ENCODE peak calls at places on chromosomes 2 and 18, in six cellular contexts. One of them, this sample, is unnamed.

GRCh38 chr2:227653419-227653818 is 13.2 kb upstream of the SCYGR5 start:
- DNase-seq in HFF-Myc: no peak
- DNase-seq in SK-N-SH: no peak
- DNase-seq in WTC11: no peak
- DNase-seq in AG04449: peak
- DNase-seq in cardiac muscle cell: peak
- DNase-seq in this sample: no peak

GRCh38 chr2:218398437-218399390 is 954 bp upstream of the CTDSP1 start:
- DNase-seq in cardiac muscle cell: peak
- DNase-seq in HFF-Myc: no peak
- DNase-seq in WTC11: peak
- DNase-seq in AG04449: no peak
- DNase-seq in SK-N-SH: peak
- DNase-seq in this sample: peak

GRCh38 chr2:33064349-33064801 is 117.6 kb downstream of the LTBP1 start:
- DNase-seq in HFF-Myc: no peak
- DNase-seq in SK-N-SH: no peak
- DNase-seq in WTC11: no peak
- DNase-seq in AG04449: no peak
- DNase-seq in cardiac muscle cell: peak
- DNase-seq in this sample: no peak

GRCh38 chr2:187171318-187171717 is 276.7 kb downstream of the CALCRL start:
- DNase-seq in SK-N-SH: no peak
- DNase-seq in WTC11: no peak
- DNase-seq in HFF-Myc: no peak
- DNase-seq in cardiac muscle cell: no peak
- DNase-seq in AG04449: no peak
- DNase-seq in this sample: no peak

GRCh38 chr2:81196933-81197628 is 892.5 kb upstream of the LRRTM1 start:
- DNase-seq in WTC11: no peak
- DNase-seq in AG04449: no peak
- DNase-seq in SK-N-SH: no peak
- DNase-seq in cardiac muscle cell: no peak
- DNase-seq in HFF-Myc: no peak
- DNase-seq in this sample: no peak

GRCh38 chr2:139518276-139518675 is 738.1 kb upstream of the NXPH2 start:
- DNase-seq in cardiac muscle cell: no peak
- DNase-seq in HFF-Myc: no peak
- DNase-seq in SK-N-SH: no peak
- DNase-seq in WTC11: no peak
- DNase-seq in AG04449: no peak
- DNase-seq in this sample: no peak

GRCh38 chr2:47043891-47044239 is 111.2 kb downstream of the STPG4 start:
- DNase-seq in HFF-Myc: no peak
- DNase-seq in SK-N-SH: no peak
- DNase-seq in AG04449: no peak
- DNase-seq in cardiac muscle cell: no peak
- DNase-seq in WTC11: no peak
- DNase-seq in this sample: no peak

GRCh38 chr18:3245853-3246635 is 1.6 kb upstream of the MYL12A start:
- DNase-seq in HFF-Myc: peak
- DNase-seq in AG04449: no peak
- DNase-seq in cardiac muscle cell: peak
- DNase-seq in SK-N-SH: peak
- DNase-seq in WTC11: peak
- DNase-seq in this sample: peak

GRCh38 chr2:168246483-168247340 is 683 bp downstream of the STK39 start:
- DNase-seq in SK-N-SH: peak
- DNase-seq in cardiac muscle cell: peak
- DNase-seq in WTC11: peak
- DNase-seq in AG04449: no peak
- DNase-seq in HFF-Myc: no peak
- DNase-seq in this sample: peak

GRCh38 chr18:907880-908512 is 3.3 kb downstream of the ADCYAP1 start:
- DNase-seq in WTC11: peak
- DNase-seq in cardiac muscle cell: no peak
- DNase-seq in SK-N-SH: peak
- DNase-seq in HFF-Myc: no peak
- DNase-seq in AG04449: no peak
- DNase-seq in this sample: no peak

GRCh38 chr2:113861740-113862139 is 28.1 kb upstream of the ACTR3 start:
- DNase-seq in AG04449: no peak
- DNase-seq in SK-N-SH: no peak
- DNase-seq in HFF-Myc: no peak
- DNase-seq in cardiac muscle cell: no peak
- DNase-seq in WTC11: no peak
- DNase-seq in this sample: no peak

GRCh38 chr2:16257001-16257724 is 316.8 kb downstream of the MYCN start:
- DNase-seq in AG04449: no peak
- DNase-seq in WTC11: no peak
- DNase-seq in cardiac muscle cell: no peak
- DNase-seq in SK-N-SH: no peak
- DNase-seq in HFF-Myc: no peak
- DNase-seq in this sample: no peak

GRCh38 chr2:207042841-207043240 is 103.5 kb downstream of the CPO start:
- DNase-seq in cardiac muscle cell: no peak
- DNase-seq in WTC11: no peak
- DNase-seq in AG04449: no peak
- DNase-seq in SK-N-SH: no peak
- DNase-seq in HFF-Myc: no peak
- DNase-seq in this sample: no peak

GRCh38 chr2:30756051-30756719 is 51.1 kb downstream of the CAPN13 start:
- DNase-seq in AG04449: no peak
- DNase-seq in cardiac muscle cell: peak
- DNase-seq in SK-N-SH: peak
- DNase-seq in HFF-Myc: peak
- DNase-seq in WTC11: no peak
- DNase-seq in this sample: no peak

GRCh38 chr18:37561986-37562385 is 3.6 kb downstream of the CELF4 start:
- DNase-seq in cardiac muscle cell: no peak
- DNase-seq in AG04449: no peak
- DNase-seq in WTC11: no peak
- DNase-seq in SK-N-SH: no peak
- DNase-seq in HFF-Myc: no peak
- DNase-seq in this sample: no peak

DNA sequence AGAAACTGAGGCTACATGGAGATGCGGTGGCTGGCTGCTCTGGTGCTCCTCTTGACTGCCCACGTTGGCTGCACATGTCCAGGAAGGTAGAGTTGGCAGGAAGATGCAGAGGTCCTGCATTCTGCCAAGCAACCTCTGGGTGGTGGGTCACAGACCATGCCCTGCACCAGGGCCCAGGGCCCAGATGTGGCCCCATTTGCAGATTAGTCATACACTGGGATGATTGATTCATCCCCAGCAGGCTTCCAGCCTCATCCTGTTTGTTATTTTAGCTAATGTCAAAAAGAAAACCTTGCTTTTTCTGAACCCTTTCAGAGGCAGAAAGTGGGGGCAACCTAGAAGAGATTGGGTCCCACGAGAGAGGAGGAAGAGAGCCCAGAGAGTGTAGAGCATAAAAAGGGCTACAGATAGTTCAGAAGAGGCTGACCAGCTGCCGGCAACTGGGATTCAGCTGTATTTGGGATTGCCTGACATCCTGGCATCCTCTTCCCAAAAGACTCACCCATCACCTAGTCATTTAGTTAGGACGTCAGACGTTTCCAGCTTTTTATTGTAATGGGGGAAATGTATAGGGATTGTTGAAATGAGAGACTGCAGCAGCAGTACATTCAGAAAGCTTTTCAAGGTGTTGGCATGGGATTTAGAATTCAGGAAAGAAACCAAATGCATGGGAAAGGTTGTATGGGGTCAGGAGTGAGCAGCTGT is 101.9 kb downstream of the CTIF start:
- DNase-seq in AG04449: no peak
- DNase-seq in HFF-Myc: no peak
- DNase-seq in SK-N-SH: no peak
- DNase-seq in WTC11: no peak
- DNase-seq in cardiac muscle cell: no peak
- DNase-seq in this sample: no peak
- TF ChIP-seq CTCF in AG04449: no peak
- TF ChIP-seq CTCF in HFF-Myc: no peak
- TF ChIP-seq CTCF in SK-N-SH: peak
- TF ChIP-seq CTCF in WTC11: no peak
- TF ChIP-seq CTCF in cardiac muscle cell: no peak
- TF ChIP-seq CTCF in this sample: no peak

DNA sequence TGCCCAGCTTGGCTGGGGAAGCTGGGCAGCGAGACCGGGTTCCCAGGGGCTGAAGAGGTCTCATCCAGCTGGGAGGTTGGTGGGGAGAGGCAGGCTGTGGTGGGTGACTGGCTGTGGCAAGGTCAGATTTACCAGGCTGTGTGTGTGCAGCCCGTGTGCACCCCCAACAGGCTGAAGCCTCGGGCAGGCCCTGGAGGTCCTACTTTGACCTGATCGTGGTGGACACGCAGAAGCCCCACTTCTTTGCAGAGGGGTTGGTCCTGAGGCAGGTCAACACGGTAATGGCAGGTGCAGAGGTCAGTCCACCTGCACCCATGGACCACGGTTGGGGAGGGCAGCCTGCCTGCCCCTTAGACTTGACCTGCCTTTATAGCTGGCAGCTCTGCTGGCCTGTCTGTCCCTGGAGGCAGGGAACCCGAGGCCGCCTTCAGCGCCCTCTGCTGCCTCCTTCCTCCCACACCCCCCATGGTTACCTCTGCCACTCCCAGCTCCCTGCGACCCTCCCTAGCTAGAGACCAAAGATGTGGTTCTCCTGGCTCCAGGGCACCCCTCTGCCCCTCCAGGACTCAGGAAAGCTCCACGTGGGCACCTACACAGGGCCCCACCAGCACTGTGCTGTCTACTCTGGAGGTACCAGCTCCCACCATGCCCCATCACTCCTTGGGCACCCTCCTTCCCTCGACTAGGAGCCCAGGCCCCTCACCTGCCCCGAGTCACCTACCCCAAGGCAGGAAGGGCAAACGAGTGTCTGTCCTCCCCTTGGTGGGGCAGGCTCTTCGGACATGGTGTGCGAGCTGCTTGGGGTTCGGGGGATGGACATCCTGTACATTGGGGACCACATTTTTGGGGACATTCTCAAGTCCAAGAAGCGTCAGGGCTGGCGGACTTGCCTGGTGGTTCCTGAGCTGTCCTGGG is 4.0 kb downstream of the NT5DC4 start:
- DNase-seq in SK-N-SH: no peak
- DNase-seq in cardiac muscle cell: peak
- DNase-seq in HFF-Myc: no peak
- DNase-seq in AG04449: no peak
- DNase-seq in WTC11: no peak
- DNase-seq in this sample: no peak
- TF ChIP-seq CTCF in SK-N-SH: peak
- TF ChIP-seq CTCF in cardiac muscle cell: peak
- TF ChIP-seq CTCF in HFF-Myc: peak
- TF ChIP-seq CTCF in AG04449: peak
- TF ChIP-seq CTCF in WTC11: no peak
- TF ChIP-seq CTCF in this sample: no peak

DNA sequence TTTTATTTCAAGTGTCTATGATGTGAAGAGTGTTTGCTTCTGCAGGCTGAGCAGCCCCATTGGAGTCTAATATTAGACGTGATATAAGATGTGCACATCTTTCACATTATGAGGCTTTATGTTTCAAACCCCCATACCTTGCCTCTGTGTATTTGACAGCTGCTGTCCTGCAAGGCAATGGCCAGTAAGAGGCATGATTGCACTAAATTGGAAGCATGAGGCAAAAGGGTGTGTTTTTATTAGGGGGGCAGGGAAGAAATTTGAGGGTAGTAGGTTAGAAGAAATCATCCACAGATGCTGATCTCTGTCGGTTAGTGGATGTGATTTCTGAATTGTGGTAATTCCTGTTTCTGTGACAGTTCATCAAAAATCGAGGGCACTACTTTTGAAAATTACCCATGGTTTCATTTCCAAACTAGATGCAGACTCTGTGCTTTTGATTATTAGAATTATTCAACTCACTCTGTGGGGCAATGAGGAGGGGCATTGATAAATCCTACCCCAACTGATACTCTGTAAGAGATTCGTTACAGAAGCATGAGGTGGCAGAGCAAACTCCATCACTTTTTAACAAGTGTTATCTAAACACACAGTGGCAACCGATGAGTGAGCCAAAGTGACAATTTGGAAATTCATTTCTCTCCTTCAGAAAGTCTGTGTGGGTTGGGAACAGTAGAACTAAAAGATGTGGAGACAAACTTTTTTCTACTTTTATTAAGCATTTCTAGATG is 452.9 kb downstream of the ARHGAP15 start:
- DNase-seq in AG04449: no peak
- DNase-seq in SK-N-SH: no peak
- DNase-seq in HFF-Myc: no peak
- DNase-seq in cardiac muscle cell: peak
- DNase-seq in WTC11: no peak
- DNase-seq in this sample: no peak
- TF ChIP-seq CTCF in AG04449: peak
- TF ChIP-seq CTCF in SK-N-SH: peak
- TF ChIP-seq CTCF in HFF-Myc: peak
- TF ChIP-seq CTCF in cardiac muscle cell: peak
- TF ChIP-seq CTCF in WTC11: no peak
- TF ChIP-seq CTCF in this sample: no peak

GRCh38 chr2:27739058-27739373 is 32.5 kb upstream of the MRPL33 start:
- DNase-seq in HFF-Myc: no peak
- DNase-seq in AG04449: no peak
- DNase-seq in SK-N-SH: no peak
- DNase-seq in cardiac muscle cell: no peak
- DNase-seq in WTC11: no peak
- DNase-seq in this sample: no peak

GRCh38 chr2:27736031-27736889 is 35.3 kb upstream of the MRPL33 start:
- DNase-seq in HFF-Myc: no peak
- DNase-seq in WTC11: no peak
- DNase-seq in cardiac muscle cell: peak
- DNase-seq in SK-N-SH: no peak
- DNase-seq in AG04449: no peak
- DNase-seq in this sample: no peak

GRCh38 chr2:27736890-27737204 is 34.7 kb upstream of the MRPL33 start:
- DNase-seq in cardiac muscle cell: no peak
- DNase-seq in HFF-Myc: no peak
- DNase-seq in AG04449: no peak
- DNase-seq in SK-N-SH: no peak
- DNase-seq in WTC11: no peak
- DNase-seq in this sample: no peak

GRCh38 chr2:27738349-27739057 is 33.0 kb upstream of the MRPL33 start:
- DNase-seq in WTC11: no peak
- DNase-seq in cardiac muscle cell: no peak
- DNase-seq in AG04449: no peak
- DNase-seq in HFF-Myc: no peak
- DNase-seq in SK-N-SH: no peak
- DNase-seq in this sample: no peak

DNA sequence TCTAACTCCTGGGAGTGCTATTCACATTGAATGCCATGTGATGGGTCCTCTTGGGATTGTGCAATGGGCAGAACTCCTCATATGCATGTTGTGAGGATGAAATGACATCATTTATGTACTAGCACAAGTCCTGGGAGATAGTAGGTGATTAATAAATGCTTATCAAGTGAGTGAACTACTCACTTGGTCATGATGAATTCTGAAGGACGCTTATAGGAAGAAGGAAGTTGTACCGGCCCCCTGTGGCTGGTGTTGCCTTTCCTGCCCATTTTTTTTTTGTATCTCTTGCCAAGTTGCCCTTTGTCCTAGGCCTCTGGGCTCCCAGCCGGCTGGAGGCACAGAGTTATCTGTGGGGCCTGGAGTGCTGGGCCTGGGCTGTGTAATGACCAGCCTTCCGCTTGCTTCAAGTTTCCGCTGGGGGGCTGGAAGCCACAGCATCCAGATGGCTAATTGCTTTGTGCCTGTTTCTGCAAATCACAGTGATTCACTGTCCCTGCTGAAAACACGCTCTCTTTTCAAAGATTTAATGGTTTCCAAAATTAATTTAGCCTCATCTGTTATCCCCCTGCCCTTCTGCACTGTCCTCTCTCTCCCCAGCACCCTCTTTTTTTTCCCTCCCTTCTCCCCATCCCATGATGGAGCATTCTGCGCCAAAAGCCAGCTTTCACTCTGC is 33.7 kb upstream of the MRPL33 start:
- DNase-seq in cardiac muscle cell: peak
- DNase-seq in AG04449: peak
- DNase-seq in WTC11: no peak
- DNase-seq in HFF-Myc: no peak
- DNase-seq in SK-N-SH: peak
- DNase-seq in this sample: no peak
- TF ChIP-seq CTCF in cardiac muscle cell: peak
- TF ChIP-seq CTCF in AG04449: no peak
- TF ChIP-seq CTCF in WTC11: no peak
- TF ChIP-seq CTCF in HFF-Myc: no peak
- TF ChIP-seq CTCF in SK-N-SH: no peak
- TF ChIP-seq CTCF in this sample: no peak

This sample was measured in progenitor cell of endocrine pancreas.